ENCODE peak calls at places on chromosome 5, in five cellular contexts. One of them, this sample, is unnamed. For H3K4me1, the result is how much of the 10 kb centered on the place peaks cover.

GRCh38 chr5:42612997-42613396 is 143.6 kb upstream of the CCDC152 start:
- DNase-seq in esophagus squamous epithelium: no peak
- DNase-seq in adrenal gland: no peak
- DNase-seq in CD4-positive, CD25-positive, alpha-beta regulatory T cell: no peak
- DNase-seq in lung: no peak
- DNase-seq in this sample: no peak

GRCh38 chr5:135032613-135033025 is 1.4 kb downstream of the PITX1 start:
- DNase-seq in CD4-positive, CD25-positive, alpha-beta regulatory T cell: no peak
- DNase-seq in esophagus squamous epithelium: no peak
- DNase-seq in lung: no peak
- DNase-seq in adrenal gland: no peak
- DNase-seq in this sample: no peak

GRCh38 chr5:15933481-15934207 is 245.9 kb downstream of the MARCHF11 start:
- DNase-seq in esophagus squamous epithelium: no peak
- DNase-seq in adrenal gland: no peak
- DNase-seq in lung: no peak
- DNase-seq in CD4-positive, CD25-positive, alpha-beta regulatory T cell: no peak
- DNase-seq in this sample: no peak

GRCh38 chr5:74212336-74212735 is 428.2 kb downstream of the ENC1 start:
- DNase-seq in lung: no peak
- DNase-seq in esophagus squamous epithelium: no peak
- DNase-seq in CD4-positive, CD25-positive, alpha-beta regulatory T cell: no peak
- DNase-seq in adrenal gland: no peak
- DNase-seq in this sample: no peak

GRCh38 chr5:166117062-166117743 is 2174.2 kb upstream of the WWC1 start:
- DNase-seq in adrenal gland: no peak
- DNase-seq in CD4-positive, CD25-positive, alpha-beta regulatory T cell: no peak
- DNase-seq in esophagus squamous epithelium: no peak
- DNase-seq in lung: no peak
- DNase-seq in this sample: no peak

GRCh38 chr5:17316973-17317459 is 99.6 kb downstream of the BASP1 start:
- DNase-seq in esophagus squamous epithelium: no peak
- DNase-seq in lung: no peak
- DNase-seq in CD4-positive, CD25-positive, alpha-beta regulatory T cell: no peak
- DNase-seq in adrenal gland: no peak
- DNase-seq in this sample: no peak

GRCh38 chr5:27217160-27217956 is 179.0 kb upstream of the CDH9 start:
- DNase-seq in esophagus squamous epithelium: no peak
- DNase-seq in CD4-positive, CD25-positive, alpha-beta regulatory T cell: no peak
- DNase-seq in adrenal gland: no peak
- DNase-seq in lung: no peak
- DNase-seq in this sample: no peak

GRCh38 chr5:154459015-154459414 is 13.2 kb downstream of the SAP30L start:
- DNase-seq in CD4-positive, CD25-positive, alpha-beta regulatory T cell: no peak
- DNase-seq in esophagus squamous epithelium: no peak
- DNase-seq in lung: no peak
- DNase-seq in adrenal gland: no peak
- DNase-seq in this sample: no peak

GRCh38 chr5:181164076-181164952 is 16.9 kb downstream of the OR2V2 start:
- DNase-seq in CD4-positive, CD25-positive, alpha-beta regulatory T cell: no peak
- DNase-seq in adrenal gland: no peak
- DNase-seq in lung: no peak
- DNase-seq in esophagus squamous epithelium: no peak
- DNase-seq in this sample: no peak

GRCh38 chr5:107783551-107783950 is 112.8 kb upstream of the EFNA5 start:
- DNase-seq in esophagus squamous epithelium: no peak
- DNase-seq in CD4-positive, CD25-positive, alpha-beta regulatory T cell: no peak
- DNase-seq in adrenal gland: no peak
- DNase-seq in lung: no peak
- DNase-seq in this sample: no peak

GRCh38 chr5:74895906-74896305 is 29.7 kb upstream of the FAM169A start:
- DNase-seq in esophagus squamous epithelium: no peak
- DNase-seq in adrenal gland: peak
- DNase-seq in lung: peak
- DNase-seq in CD4-positive, CD25-positive, alpha-beta regulatory T cell: no peak
- DNase-seq in this sample: no peak

GRCh38 chr5:169811680-169812079 is 168.6 kb downstream of the INSYN2B start:
- DNase-seq in lung: no peak
- DNase-seq in CD4-positive, CD25-positive, alpha-beta regulatory T cell: no peak
- DNase-seq in esophagus squamous epithelium: no peak
- DNase-seq in adrenal gland: no peak
- DNase-seq in this sample: no peak

GRCh38 chr5:149550267-149550582 is 1.0 kb downstream of the CSNK1A1 start:
- DNase-seq in lung: peak
- DNase-seq in esophagus squamous epithelium: no peak
- DNase-seq in adrenal gland: no peak
- DNase-seq in CD4-positive, CD25-positive, alpha-beta regulatory T cell: no peak
- DNase-seq in this sample: no peak

GRCh38 chr5:65861830-65862241 is 64.5 kb upstream of the ERBIN start:
- DNase-seq in esophagus squamous epithelium: no peak
- DNase-seq in lung: peak
- DNase-seq in CD4-positive, CD25-positive, alpha-beta regulatory T cell: no peak
- DNase-seq in adrenal gland: no peak
- DNase-seq in this sample: no peak

GRCh38 chr5:129631946-129632345 is 115.9 kb upstream of the MINAR2 start:
- DNase-seq in CD4-positive, CD25-positive, alpha-beta regulatory T cell: no peak
- DNase-seq in lung: no peak
- DNase-seq in adrenal gland: peak
- DNase-seq in esophagus squamous epithelium: no peak
- DNase-seq in this sample: no peak

GRCh38 chr5:61822584-61822983 is 483.4 kb upstream of the KIF2A start:
- DNase-seq in CD4-positive, CD25-positive, alpha-beta regulatory T cell: no peak
- DNase-seq in esophagus squamous epithelium: no peak
- DNase-seq in adrenal gland: no peak
- DNase-seq in lung: no peak
- DNase-seq in this sample: no peak

GRCh38 chr5:176716320-176716719 is 69.0 kb downstream of the TSPAN17 start:
- DNase-seq in esophagus squamous epithelium: no peak
- DNase-seq in adrenal gland: peak
- DNase-seq in lung: no peak
- DNase-seq in CD4-positive, CD25-positive, alpha-beta regulatory T cell: no peak
- DNase-seq in this sample: no peak

GRCh38 chr5:40716000-40716399 is 36.3 kb downstream of the PTGER4 start:
- DNase-seq in CD4-positive, CD25-positive, alpha-beta regulatory T cell: no peak
- DNase-seq in lung: no peak
- DNase-seq in esophagus squamous epithelium: no peak
- DNase-seq in adrenal gland: no peak
- DNase-seq in this sample: no peak

GRCh38 chr5:57822651-57823050 is 340.0 kb upstream of the ACTBL2 start:
- DNase-seq in esophagus squamous epithelium: no peak
- DNase-seq in CD4-positive, CD25-positive, alpha-beta regulatory T cell: no peak
- DNase-seq in adrenal gland: no peak
- DNase-seq in lung: no peak
- DNase-seq in this sample: no peak

GRCh38 chr5:132981288-132981687 is 17.9 kb upstream of the AFF4 start:
- DNase-seq in CD4-positive, CD25-positive, alpha-beta regulatory T cell: no peak
- DNase-seq in esophagus squamous epithelium: no peak
- DNase-seq in adrenal gland: no peak
- DNase-seq in lung: no peak
- DNase-seq in this sample: no peak

GRCh38 chr5:14685757-14686156 is 21.2 kb downstream of the OTULIN start:
- DNase-seq in adrenal gland: no peak
- DNase-seq in esophagus squamous epithelium: no peak
- DNase-seq in CD4-positive, CD25-positive, alpha-beta regulatory T cell: peak
- DNase-seq in lung: no peak
- DNase-seq in this sample: no peak

GRCh38 chr5:10885026-10885425 is 124.0 kb upstream of the DAP start:
- DNase-seq in CD4-positive, CD25-positive, alpha-beta regulatory T cell: no peak
- DNase-seq in esophagus squamous epithelium: no peak
- DNase-seq in adrenal gland: no peak
- DNase-seq in lung: no peak
- DNase-seq in this sample: no peak

GRCh38 chr5:1946122-1946677 is 63.5 kb upstream of the IRX4 start:
- DNase-seq in adrenal gland: no peak
- DNase-seq in CD4-positive, CD25-positive, alpha-beta regulatory T cell: no peak
- DNase-seq in lung: no peak
- DNase-seq in esophagus squamous epithelium: no peak
- DNase-seq in this sample: no peak

GRCh38 chr5:180053061-180053602 is 18.4 kb downstream of the RNF130 start:
- DNase-seq in adrenal gland: no peak
- DNase-seq in lung: no peak
- DNase-seq in CD4-positive, CD25-positive, alpha-beta regulatory T cell: no peak
- DNase-seq in esophagus squamous epithelium: no peak
- DNase-seq in this sample: no peak

GRCh38 chr5:140114341-140115185 is 654 bp downstream of the PURA start:
- DNase-seq in lung: peak
- DNase-seq in CD4-positive, CD25-positive, alpha-beta regulatory T cell: peak
- DNase-seq in esophagus squamous epithelium: no peak
- DNase-seq in adrenal gland: peak
- DNase-seq in this sample: peak

GRCh38 chr5:175821790-175822211 is 49.6 kb upstream of the CPLX2 start:
- DNase-seq in esophagus squamous epithelium: no peak
- DNase-seq in lung: no peak
- DNase-seq in adrenal gland: no peak
- DNase-seq in CD4-positive, CD25-positive, alpha-beta regulatory T cell: no peak
- DNase-seq in this sample: no peak

GRCh38 chr5:127028822-127029457 is 1.4 kb downstream of the MARCHF3 start:
- DNase-seq in CD4-positive, CD25-positive, alpha-beta regulatory T cell: no peak
- DNase-seq in adrenal gland: peak
- DNase-seq in esophagus squamous epithelium: peak
- DNase-seq in lung: no peak
- DNase-seq in this sample: no peak

GRCh38 chr5:73648490-73648889 is 22.5 kb downstream of the ARHGEF28 start:
- DNase-seq in esophagus squamous epithelium: no peak
- DNase-seq in lung: no peak
- DNase-seq in CD4-positive, CD25-positive, alpha-beta regulatory T cell: no peak
- DNase-seq in adrenal gland: no peak
- DNase-seq in this sample: no peak

GRCh38 chr5:139389701-139390638 is at the start of gene MZB1:
- DNase-seq in esophagus squamous epithelium: no peak
- DNase-seq in CD4-positive, CD25-positive, alpha-beta regulatory T cell: peak
- DNase-seq in adrenal gland: no peak
- DNase-seq in lung: no peak
- DNase-seq in this sample: peak

DNA sequence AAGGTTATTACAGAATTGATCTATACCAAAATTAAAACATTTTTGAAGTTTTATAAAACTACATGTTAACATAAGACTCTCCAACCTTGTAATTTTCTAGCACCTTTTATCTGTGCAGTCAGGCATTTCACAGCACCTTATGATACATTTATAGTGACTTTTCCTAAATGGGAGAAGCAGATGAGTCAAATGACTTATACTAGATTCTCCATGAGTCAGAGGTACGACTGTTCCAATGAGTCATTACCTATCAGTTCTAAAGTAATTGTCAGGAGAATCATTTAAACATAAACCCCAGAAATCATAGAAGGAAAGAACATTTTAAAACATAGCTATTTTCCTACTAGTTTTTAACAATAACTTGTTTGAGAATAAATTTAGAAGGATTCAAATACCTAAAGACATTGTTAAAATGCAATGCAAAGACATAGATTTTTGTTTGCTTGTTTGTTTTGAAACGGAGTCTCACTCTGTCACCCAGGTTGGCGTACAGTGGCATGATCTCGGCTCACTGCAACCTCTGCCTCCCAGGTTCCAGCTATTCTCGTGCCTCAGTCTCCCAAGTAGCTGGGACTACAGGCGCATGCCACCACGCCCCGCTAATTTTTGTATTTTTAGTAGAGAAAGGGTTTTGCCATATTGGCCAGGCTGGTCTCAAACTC is 34.7 kb upstream of the DMXL1 start:
- DNase-seq in CD4-positive, CD25-positive, alpha-beta regulatory T cell: no peak
- DNase-seq in lung: no peak
- DNase-seq in esophagus squamous epithelium: no peak
- DNase-seq in adrenal gland: no peak
- DNase-seq in this sample: no peak
- H3K4me1 ChIP-seq in CD4-positive, CD25-positive, alpha-beta regulatory T cell: under half
- H3K4me1 ChIP-seq in lung: under half
- H3K4me1 ChIP-seq in esophagus squamous epithelium: under half
- H3K4me1 ChIP-seq in adrenal gland: under half
- H3K4me1 ChIP-seq in this sample: under half

GRCh38 chr5:56330806-56331205 is 97.7 kb upstream of the ANKRD55 start:
- DNase-seq in adrenal gland: no peak
- DNase-seq in esophagus squamous epithelium: no peak
- DNase-seq in CD4-positive, CD25-positive, alpha-beta regulatory T cell: no peak
- DNase-seq in lung: no peak
- DNase-seq in this sample: no peak

GRCh38 chr5:56330167-56330566 is 97.0 kb upstream of the ANKRD55 start:
- DNase-seq in esophagus squamous epithelium: no peak
- DNase-seq in lung: no peak
- DNase-seq in CD4-positive, CD25-positive, alpha-beta regulatory T cell: no peak
- DNase-seq in adrenal gland: no peak
- DNase-seq in this sample: no peak

GRCh38 chr5:56327810-56328209 is 94.7 kb upstream of the ANKRD55 start:
- DNase-seq in lung: no peak
- DNase-seq in CD4-positive, CD25-positive, alpha-beta regulatory T cell: peak
- DNase-seq in esophagus squamous epithelium: no peak
- DNase-seq in adrenal gland: no peak
- DNase-seq in this sample: peak

GRCh38 chr5:56329652-56330051 is 96.5 kb upstream of the ANKRD55 start:
- DNase-seq in adrenal gland: no peak
- DNase-seq in esophagus squamous epithelium: no peak
- DNase-seq in CD4-positive, CD25-positive, alpha-beta regulatory T cell: no peak
- DNase-seq in lung: no peak
- DNase-seq in this sample: no peak

GRCh38 chr5:56328753-56329560 is 95.8 kb upstream of the ANKRD55 start:
- DNase-seq in lung: no peak
- DNase-seq in esophagus squamous epithelium: no peak
- DNase-seq in CD4-positive, CD25-positive, alpha-beta regulatory T cell: peak
- DNase-seq in adrenal gland: no peak
- DNase-seq in this sample: no peak
- H3K27ac ChIP-seq in lung: no peak
- H3K27ac ChIP-seq in esophagus squamous epithelium: peak
- H3K27ac ChIP-seq in CD4-positive, CD25-positive, alpha-beta regulatory T cell: peak
- H3K27ac ChIP-seq in adrenal gland: no peak
- H3K27ac ChIP-seq in this sample: no peak

DNA sequence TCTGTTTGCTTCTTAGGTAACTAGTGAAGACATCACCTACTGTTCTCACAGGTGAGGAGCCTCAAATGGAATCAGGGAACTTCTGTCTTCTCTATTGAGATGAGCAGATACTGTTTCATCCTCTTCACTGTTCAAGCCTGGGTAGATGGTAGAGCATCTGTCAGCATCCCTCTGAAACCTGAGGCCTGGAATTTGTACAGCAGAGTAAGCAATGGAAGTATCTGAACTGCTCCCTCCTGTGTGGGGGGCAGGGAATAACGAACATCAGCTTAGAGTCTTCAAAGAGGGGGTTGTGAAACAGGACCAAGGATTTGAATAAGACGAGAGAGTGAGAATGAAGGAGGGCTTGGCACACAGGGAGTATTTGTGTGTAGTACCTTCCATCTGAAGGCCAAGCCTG is 88.2 kb upstream of the NIPBL start:
- DNase-seq in esophagus squamous epithelium: no peak
- DNase-seq in adrenal gland: no peak
- DNase-seq in CD4-positive, CD25-positive, alpha-beta regulatory T cell: no peak
- DNase-seq in lung: no peak
- DNase-seq in this sample: no peak
- H3K4me1 ChIP-seq in esophagus squamous epithelium: under half
- H3K4me1 ChIP-seq in adrenal gland: under half
- H3K4me1 ChIP-seq in CD4-positive, CD25-positive, alpha-beta regulatory T cell: under half
- H3K4me1 ChIP-seq in lung: under half
- H3K4me1 ChIP-seq in this sample: under half

DNA sequence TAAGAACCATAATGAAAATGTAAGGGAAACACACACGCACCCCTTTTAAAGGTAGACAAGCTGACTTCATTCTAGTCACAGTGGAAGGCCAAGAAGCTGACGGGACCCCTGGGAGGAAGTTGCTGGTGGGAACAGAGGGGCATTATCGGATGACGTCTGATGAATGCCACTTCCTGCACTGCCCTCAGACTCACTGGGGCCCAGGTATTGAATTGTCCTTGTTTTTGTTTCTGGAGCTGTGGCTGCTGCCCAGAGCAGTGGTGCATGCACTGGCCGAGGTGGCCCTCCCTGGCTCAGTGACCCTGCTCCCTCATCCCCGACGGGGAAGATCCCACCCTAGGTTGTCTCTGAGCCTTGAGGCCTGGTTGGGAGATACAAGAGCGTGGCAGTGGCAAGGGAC is 15.3 kb upstream of the RPL26L1 start:
- DNase-seq in CD4-positive, CD25-positive, alpha-beta regulatory T cell: no peak
- DNase-seq in esophagus squamous epithelium: no peak
- DNase-seq in adrenal gland: no peak
- DNase-seq in lung: no peak
- DNase-seq in this sample: no peak
- H3K27ac ChIP-seq in CD4-positive, CD25-positive, alpha-beta regulatory T cell: no peak
- H3K27ac ChIP-seq in esophagus squamous epithelium: peak
- H3K27ac ChIP-seq in adrenal gland: no peak
- H3K27ac ChIP-seq in lung: no peak
- H3K27ac ChIP-seq in this sample: no peak

This sample was measured in CD8-positive, alpha-beta T cell.